ENCODE peak calls at places on chromosomes 7 and 10, in eight cellular contexts. T, Y, G, H, P, R, I and F are unnamed samples.
A peak's percentile ranks its signal among the peaks of the same experiment; 100 is the strongest.

GRCh38 chr10:3482200-3482993 is 302.6 kb downstream of the KLF6 start:
- DNase-seq in T (peak; percentile 98), Y (peak; percentile 86), G (peak; percentile 69), H (peak; percentile 95), P (peak; percentile 42), R (no peak), I (peak; percentile 80), F (peak; percentile 95)

GRCh38 chr7:159004411-159004810 is 140.3 kb downstream of the VIPR2 start:
- DNase-seq in T (no peak), Y (no peak), G (no peak), H (no peak), P (no peak), R (no peak), I (no peak), F (no peak)

GRCh38 chr7:96075510-96076349 is 246.2 kb downstream of the SLC25A13 start:
- DNase-seq in T (peak; percentile 26), Y (peak; percentile 71), G (peak; percentile 53), H (peak; percentile 56), P (peak; percentile 69), R (peak; percentile 68), I (peak; percentile 69), F (peak; percentile 88)

GRCh38 chr7:73622909-73623797 is 1.2 kb downstream of the MLXIPL start:
- DNase-seq in T (no peak), Y (no peak), G (no peak), H (no peak), P (peak; percentile 96), R (peak; percentile 95), I (peak; percentile 75), F (no peak)

GRCh38 chr7:149420006-149420405 is 40.9 kb downstream of the ZNF777 start:
- DNase-seq in T (no peak), Y (no peak), G (no peak), H (no peak), P (no peak), R (no peak), I (no peak), F (no peak)

GRCh38 chr10:82742478-82742877 is 867.5 kb downstream of the NRG3 start:
- DNase-seq in T (peak; percentile 23), Y (peak; percentile 16), G (peak; percentile 13), H (no peak), P (no peak), R (no peak), I (no peak), F (no peak)

GRCh38 chr10:69045441-69046300 is 42.2 kb upstream of the SRGN start:
- DNase-seq in T (peak; percentile 97), Y (peak; percentile 68), G (no peak), H (peak; percentile 62), P (no peak), R (no peak), I (no peak), F (no peak)

GRCh38 chr7:157292258-157292657 is 44.5 kb upstream of the DNAJB6 start:
- DNase-seq in T (no peak), Y (no peak), G (no peak), H (no peak), P (no peak), R (no peak), I (no peak), F (no peak)

GRCh38 chr10:52491246-52492000 is 177.3 kb downstream of the DKK1 start:
- DNase-seq in T (peak; percentile 17), Y (peak; percentile 80), G (no peak), H (peak; percentile 53), P (no peak), R (no peak), I (no peak), F (no peak)

GRCh38 chr10:36345770-36346169 is 703.7 kb upstream of the FZD8 start:
- DNase-seq in T (no peak), Y (peak; percentile 42), G (no peak), H (peak; percentile 52), P (no peak), R (no peak), I (no peak), F (no peak)

GRCh38 chr10:121437596-121437995 is 160.6 kb downstream of the FGFR2 start:
- DNase-seq in T (no peak), Y (no peak), G (no peak), H (no peak), P (no peak), R (no peak), I (peak; percentile 59), F (no peak)

DNA sequence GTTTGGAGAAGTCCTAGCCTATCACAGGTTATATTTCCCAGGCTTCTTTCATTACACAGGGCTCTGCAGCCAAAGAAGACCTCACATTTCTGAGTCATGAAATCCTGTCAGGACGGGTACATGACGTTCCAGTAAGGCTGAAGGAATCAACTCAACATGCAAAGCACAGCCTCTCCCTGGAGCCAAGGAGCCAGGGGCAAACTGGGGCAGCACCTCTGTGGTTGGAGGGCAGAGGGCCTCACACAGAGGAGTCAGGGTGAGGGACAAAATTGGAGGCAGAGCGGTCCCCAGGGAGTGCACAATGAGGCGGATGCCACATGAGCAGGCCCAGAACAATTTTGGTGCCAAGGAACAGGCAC is 116.3 kb upstream of the GDF10 start:
- DNase-seq in T (peak; percentile 91), Y (no peak), G (no peak), H (no peak), P (no peak), R (no peak), I (peak; percentile 44), F (no peak)
- TF ChIP-seq CTCF in T (no peak), Y (no peak), G (no peak), H (no peak), P (no peak), R (no peak), I (no peak), F (no peak)

DNA sequence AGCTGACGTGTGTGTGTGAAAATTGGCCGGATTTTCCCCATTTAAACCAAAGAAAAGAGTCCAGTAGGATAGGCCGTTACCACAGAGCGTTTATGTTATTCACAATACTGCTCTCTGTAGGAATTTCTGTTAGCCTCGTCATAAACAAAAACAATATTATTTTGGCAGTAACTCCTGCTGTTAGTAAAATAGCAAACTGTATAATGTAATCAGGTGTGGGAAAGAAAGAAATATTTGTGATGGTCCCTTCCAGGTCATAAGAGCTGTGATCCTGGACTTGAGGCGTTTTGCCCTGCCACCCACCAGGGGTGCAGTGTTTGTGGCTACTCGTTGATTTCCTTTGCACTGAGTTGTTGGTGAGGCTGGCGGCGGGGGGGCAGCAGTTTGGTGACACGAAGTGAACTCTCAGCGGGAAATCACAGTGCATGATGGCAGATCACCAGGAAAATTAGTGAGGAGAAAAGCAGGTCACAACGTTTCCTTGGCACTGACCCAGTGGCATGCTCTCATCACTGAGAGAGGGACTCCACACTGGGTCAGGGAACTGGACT is 2.8 kb downstream of the EEPD1 start:
- DNase-seq in T (no peak), Y (peak; percentile 43), G (no peak), H (peak; percentile 53), P (peak; percentile 89), R (no peak), I (no peak), F (no peak)
- H3K4me1 ChIP-seq in T (peaks cover 24% of the 10 kb centered on the region), Y (peaks cover 58% of the 10 kb centered on the region), G (peaks cover 50% of the 10 kb centered on the region), H (peaks cover 16% of the 10 kb centered on the region), P (peaks cover 70% of the 10 kb centered on the region), R (peaks cover 3% of the 10 kb centered on the region), I (peaks cover 79% of the 10 kb centered on the region), F (peaks cover 4% of the 10 kb centered on the region)

DNA sequence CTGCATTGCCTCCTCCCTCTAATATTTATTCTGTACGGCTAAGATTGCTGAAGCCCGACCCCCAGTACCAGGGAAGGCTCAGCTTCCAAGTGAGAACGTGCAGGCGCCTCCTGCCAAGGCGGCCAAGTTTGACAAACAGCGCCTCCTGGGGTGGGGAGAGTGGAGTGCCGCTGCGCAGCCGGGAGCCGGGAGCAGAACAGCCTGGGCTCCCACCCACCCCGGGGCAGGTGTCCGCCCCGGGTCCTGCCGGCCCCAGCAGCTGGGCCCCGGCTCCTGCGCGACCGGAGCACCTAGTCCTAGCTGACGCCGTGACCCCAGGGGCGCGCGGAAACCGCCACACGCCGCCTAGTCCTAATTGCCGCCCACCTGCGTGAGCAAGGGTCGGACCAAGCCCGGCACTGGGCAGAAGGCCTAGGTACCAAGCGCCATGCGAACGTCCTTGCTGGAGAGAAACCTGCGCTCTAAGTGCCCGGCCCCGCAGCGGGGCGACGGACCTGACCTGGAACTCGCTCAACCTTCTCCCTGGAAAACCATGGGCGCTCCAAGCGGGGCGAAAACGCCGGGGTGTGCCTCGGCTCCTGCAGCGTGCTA is 5.0 kb upstream of the EBF3 start:
- DNase-seq in T (no peak), Y (peak; percentile 40), G (peak; percentile 56), H (peak; percentile 31), P (peak; percentile 79), R (peak; percentile 85), I (no peak), F (peak; percentile 91)
- TF ChIP-seq CTCF in T (peak; percentile 40), Y (peak; percentile 58), G (peak; percentile 38), H (peak; percentile 63), P (peak; percentile 50), R (peak; percentile 80), I (peak; percentile 80), F (peak; percentile 89)

DNA sequence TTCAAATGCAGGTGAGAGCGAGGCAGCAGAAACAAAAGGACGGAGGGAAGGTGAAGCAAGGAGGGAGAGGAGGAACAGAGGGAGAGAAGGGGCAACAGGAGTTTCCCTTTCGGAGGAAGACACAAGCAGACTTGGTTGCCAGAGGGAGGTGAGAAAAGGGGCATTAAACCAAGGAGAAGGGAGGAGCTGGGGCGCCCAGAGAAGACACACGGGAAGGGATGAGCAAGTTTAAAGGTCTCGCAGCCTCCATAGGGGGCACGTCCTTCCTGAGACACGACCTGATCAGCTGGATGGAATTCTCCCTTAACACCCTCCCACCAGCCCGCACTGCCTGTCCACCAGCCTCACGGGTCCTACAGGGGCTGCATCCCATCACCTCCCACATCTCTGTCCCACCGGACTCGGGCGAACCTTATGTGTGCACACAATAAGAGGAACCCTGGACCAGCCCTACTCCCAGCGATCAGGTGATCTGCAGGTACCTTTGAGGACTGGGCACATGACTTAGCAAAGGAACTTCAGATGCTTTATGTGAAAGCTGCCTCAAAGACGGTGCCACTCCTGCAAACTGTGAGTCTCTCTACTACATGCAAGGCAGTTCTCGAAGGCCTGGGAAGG is 251.2 kb downstream of the TNS3 start:
- DNase-seq in T (no peak), Y (no peak), G (no peak), H (no peak), P (no peak), R (no peak), I (peak; percentile 38), F (no peak)
- H3K4me1 ChIP-seq in T (peaks cover 63% of the 10 kb centered on the region), Y (no peaks in the 10 kb centered on the region), G (peaks cover 27% of the 10 kb centered on the region), H (peaks cover 54% of the 10 kb centered on the region), P (peaks cover 47% of the 10 kb centered on the region), R (peaks cover 18% of the 10 kb centered on the region), I (peaks cover 82% of the 10 kb centered on the region), F (no peaks in the 10 kb centered on the region)

DNA sequence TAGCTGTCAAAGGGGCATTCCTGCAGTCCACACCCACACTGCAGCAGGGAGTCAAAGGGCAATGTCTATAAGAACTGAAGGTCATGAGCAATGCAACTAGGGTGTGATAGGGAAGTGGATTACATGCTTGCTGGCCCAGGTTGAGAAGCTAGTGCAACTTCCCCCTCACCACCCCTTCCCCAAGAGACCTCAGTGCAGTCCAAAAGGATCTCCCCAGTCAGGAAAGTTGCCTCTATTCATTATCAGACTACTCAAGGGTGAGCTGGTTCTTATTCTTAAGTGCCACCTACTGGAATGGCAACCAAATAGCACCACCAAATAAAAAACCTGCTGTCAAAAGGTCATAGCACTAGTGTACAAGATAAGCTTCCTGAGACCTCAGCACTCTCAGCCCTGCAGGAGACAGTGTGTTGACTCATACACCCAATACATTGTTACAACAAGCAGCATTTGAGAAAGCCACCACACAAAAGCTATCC is 28.2 kb downstream of the MTERF1 start:
- DNase-seq in T (peak; percentile 83), Y (peak; percentile 64), G (peak; percentile 19), H (peak; percentile 12), P (no peak), R (peak; percentile 27), I (no peak), F (peak; percentile 57)
- TF ChIP-seq CTCF in T (peak; percentile 64), Y (peak; percentile 68), G (no peak), H (peak; percentile 22), P (no peak), R (peak; percentile 65), I (no peak), F (peak; percentile 42)